ENCODE peak calls at places on chromosomes 11 and 22, in ten cellular contexts. One of them, this sample, is unnamed.

GRCh38 chr11:44627911-44628729 is 62.7 kb downstream of the CD82 start:
- DNase-seq in activated CD4-positive, alpha-beta T cell treated with anti-CD3 and anti-CD28 coated beads, Interleukin-2, amount 50 U/mL, for 1 hour: no peak
- DNase-seq in sigmoid colon: peak; percentile 95
- DNase-seq in cardiac fibroblast: peak; percentile 67
- DNase-seq in brain microvascular endothelial cell: no peak
- DNase-seq in left kidney: no peak
- DNase-seq in stimulated activated CD8-positive, alpha-beta memory T cell treated with anti-CD3 and anti-CD28 coated beads, Interleukin-12 subunit alpha, Interleukin-12 subunit beta, amount 100 ng/mL, for 1 hour: no peak
- DNase-seq in tibial artery: peak; percentile 75
- DNase-seq in NCI-H1417 treated with DMSO at 0.1 percent for 48 hours: no peak
- DNase-seq in adrenal gland: peak; percentile 96
- DNase-seq in this sample: no peak

GRCh38 chr11:614091-614582 is 1.6 kb downstream of the IRF7 start:
- DNase-seq in activated CD4-positive, alpha-beta T cell treated with anti-CD3 and anti-CD28 coated beads, Interleukin-2, amount 50 U/mL, for 1 hour: no peak
- DNase-seq in sigmoid colon: no peak
- DNase-seq in cardiac fibroblast: no peak
- DNase-seq in brain microvascular endothelial cell: no peak
- DNase-seq in left kidney: no peak
- DNase-seq in stimulated activated CD8-positive, alpha-beta memory T cell treated with anti-CD3 and anti-CD28 coated beads, Interleukin-12 subunit alpha, Interleukin-12 subunit beta, amount 100 ng/mL, for 1 hour: no peak
- DNase-seq in tibial artery: no peak
- DNase-seq in NCI-H1417 treated with DMSO at 0.1 percent for 48 hours: no peak
- DNase-seq in adrenal gland: peak; percentile 54
- DNase-seq in this sample: no peak

GRCh38 chr11:69240332-69241074 is 53.5 kb upstream of the MYEOV start:
- DNase-seq in activated CD4-positive, alpha-beta T cell treated with anti-CD3 and anti-CD28 coated beads, Interleukin-2, amount 50 U/mL, for 1 hour: no peak
- DNase-seq in sigmoid colon: no peak
- DNase-seq in cardiac fibroblast: peak; percentile 26
- DNase-seq in brain microvascular endothelial cell: no peak
- DNase-seq in left kidney: no peak
- DNase-seq in stimulated activated CD8-positive, alpha-beta memory T cell treated with anti-CD3 and anti-CD28 coated beads, Interleukin-12 subunit alpha, Interleukin-12 subunit beta, amount 100 ng/mL, for 1 hour: no peak
- DNase-seq in tibial artery: peak; percentile 15
- DNase-seq in NCI-H1417 treated with DMSO at 0.1 percent for 48 hours: no peak
- DNase-seq in adrenal gland: peak; percentile 50
- DNase-seq in this sample: no peak

GRCh38 chr11:103338621-103339484 is 229.6 kb downstream of the DYNC2H1 start:
- DNase-seq in activated CD4-positive, alpha-beta T cell treated with anti-CD3 and anti-CD28 coated beads, Interleukin-2, amount 50 U/mL, for 1 hour: no peak
- DNase-seq in sigmoid colon: no peak
- DNase-seq in cardiac fibroblast: peak; percentile 46
- DNase-seq in brain microvascular endothelial cell: peak; percentile 67
- DNase-seq in left kidney: peak; percentile 21
- DNase-seq in stimulated activated CD8-positive, alpha-beta memory T cell treated with anti-CD3 and anti-CD28 coated beads, Interleukin-12 subunit alpha, Interleukin-12 subunit beta, amount 100 ng/mL, for 1 hour: no peak
- DNase-seq in tibial artery: no peak
- DNase-seq in NCI-H1417 treated with DMSO at 0.1 percent for 48 hours: no peak
- DNase-seq in adrenal gland: no peak
- DNase-seq in this sample: peak; percentile 4

GRCh38 chr11:116194156-116194904 is 578.5 kb downstream of the BUD13 start:
- DNase-seq in activated CD4-positive, alpha-beta T cell treated with anti-CD3 and anti-CD28 coated beads, Interleukin-2, amount 50 U/mL, for 1 hour: no peak
- DNase-seq in sigmoid colon: no peak
- DNase-seq in cardiac fibroblast: no peak
- DNase-seq in brain microvascular endothelial cell: no peak
- DNase-seq in left kidney: peak; percentile 64
- DNase-seq in stimulated activated CD8-positive, alpha-beta memory T cell treated with anti-CD3 and anti-CD28 coated beads, Interleukin-12 subunit alpha, Interleukin-12 subunit beta, amount 100 ng/mL, for 1 hour: no peak
- DNase-seq in tibial artery: no peak
- DNase-seq in NCI-H1417 treated with DMSO at 0.1 percent for 48 hours: no peak
- DNase-seq in adrenal gland: no peak
- DNase-seq in this sample: no peak

GRCh38 chr11:44290206-44290605 is 19.7 kb downstream of the ALX4 start:
- DNase-seq in activated CD4-positive, alpha-beta T cell treated with anti-CD3 and anti-CD28 coated beads, Interleukin-2, amount 50 U/mL, for 1 hour: no peak
- DNase-seq in sigmoid colon: no peak
- DNase-seq in cardiac fibroblast: no peak
- DNase-seq in brain microvascular endothelial cell: no peak
- DNase-seq in left kidney: no peak
- DNase-seq in stimulated activated CD8-positive, alpha-beta memory T cell treated with anti-CD3 and anti-CD28 coated beads, Interleukin-12 subunit alpha, Interleukin-12 subunit beta, amount 100 ng/mL, for 1 hour: no peak
- DNase-seq in tibial artery: no peak
- DNase-seq in NCI-H1417 treated with DMSO at 0.1 percent for 48 hours: no peak
- DNase-seq in adrenal gland: no peak
- DNase-seq in this sample: no peak

GRCh38 chr11:65113361-65113756 is 1.7 kb downstream of the TM7SF2 start:
- DNase-seq in activated CD4-positive, alpha-beta T cell treated with anti-CD3 and anti-CD28 coated beads, Interleukin-2, amount 50 U/mL, for 1 hour: no peak
- DNase-seq in sigmoid colon: peak; percentile 66
- DNase-seq in cardiac fibroblast: no peak
- DNase-seq in brain microvascular endothelial cell: no peak
- DNase-seq in left kidney: peak; percentile 71
- DNase-seq in stimulated activated CD8-positive, alpha-beta memory T cell treated with anti-CD3 and anti-CD28 coated beads, Interleukin-12 subunit alpha, Interleukin-12 subunit beta, amount 100 ng/mL, for 1 hour: no peak
- DNase-seq in tibial artery: no peak
- DNase-seq in NCI-H1417 treated with DMSO at 0.1 percent for 48 hours: no peak
- DNase-seq in adrenal gland: peak; percentile 78
- DNase-seq in this sample: no peak

GRCh38 chr11:107689317-107690202 is 22.3 kb downstream of the SLN start:
- DNase-seq in activated CD4-positive, alpha-beta T cell treated with anti-CD3 and anti-CD28 coated beads, Interleukin-2, amount 50 U/mL, for 1 hour: peak; percentile 50
- DNase-seq in sigmoid colon: peak; percentile 80
- DNase-seq in cardiac fibroblast: peak; percentile 79
- DNase-seq in brain microvascular endothelial cell: peak; percentile 76
- DNase-seq in left kidney: peak; percentile 78
- DNase-seq in stimulated activated CD8-positive, alpha-beta memory T cell treated with anti-CD3 and anti-CD28 coated beads, Interleukin-12 subunit alpha, Interleukin-12 subunit beta, amount 100 ng/mL, for 1 hour: peak; percentile 25
- DNase-seq in tibial artery: peak; percentile 83
- DNase-seq in NCI-H1417 treated with DMSO at 0.1 percent for 48 hours: peak; percentile 36
- DNase-seq in adrenal gland: peak; percentile 89
- DNase-seq in this sample: no peak

GRCh38 chr22:19419464-19420178 is 11.9 kb downstream of the HIRA start:
- DNase-seq in activated CD4-positive, alpha-beta T cell treated with anti-CD3 and anti-CD28 coated beads, Interleukin-2, amount 50 U/mL, for 1 hour: peak; percentile 14
- DNase-seq in sigmoid colon: no peak
- DNase-seq in cardiac fibroblast: peak; percentile 13
- DNase-seq in brain microvascular endothelial cell: no peak
- DNase-seq in left kidney: no peak
- DNase-seq in stimulated activated CD8-positive, alpha-beta memory T cell treated with anti-CD3 and anti-CD28 coated beads, Interleukin-12 subunit alpha, Interleukin-12 subunit beta, amount 100 ng/mL, for 1 hour: peak; percentile 15
- DNase-seq in tibial artery: no peak
- DNase-seq in NCI-H1417 treated with DMSO at 0.1 percent for 48 hours: no peak
- DNase-seq in adrenal gland: peak; percentile 36
- DNase-seq in this sample: no peak

GRCh38 chr22:49925525-49926128 is 7.2 kb downstream of the CRELD2 start:
- DNase-seq in activated CD4-positive, alpha-beta T cell treated with anti-CD3 and anti-CD28 coated beads, Interleukin-2, amount 50 U/mL, for 1 hour: peak; percentile 68
- DNase-seq in sigmoid colon: no peak
- DNase-seq in cardiac fibroblast: no peak
- DNase-seq in brain microvascular endothelial cell: no peak
- DNase-seq in left kidney: no peak
- DNase-seq in stimulated activated CD8-positive, alpha-beta memory T cell treated with anti-CD3 and anti-CD28 coated beads, Interleukin-12 subunit alpha, Interleukin-12 subunit beta, amount 100 ng/mL, for 1 hour: peak; percentile 52
- DNase-seq in tibial artery: no peak
- DNase-seq in NCI-H1417 treated with DMSO at 0.1 percent for 48 hours: no peak
- DNase-seq in adrenal gland: no peak
- DNase-seq in this sample: no peak

GRCh38 chr11:76371170-76371569 is 9.8 kb downstream of the THAP12 start:
- DNase-seq in activated CD4-positive, alpha-beta T cell treated with anti-CD3 and anti-CD28 coated beads, Interleukin-2, amount 50 U/mL, for 1 hour: no peak
- DNase-seq in sigmoid colon: no peak
- DNase-seq in cardiac fibroblast: peak; percentile 71
- DNase-seq in brain microvascular endothelial cell: peak; percentile 64
- DNase-seq in left kidney: no peak
- DNase-seq in stimulated activated CD8-positive, alpha-beta memory T cell treated with anti-CD3 and anti-CD28 coated beads, Interleukin-12 subunit alpha, Interleukin-12 subunit beta, amount 100 ng/mL, for 1 hour: no peak
- DNase-seq in tibial artery: no peak
- DNase-seq in NCI-H1417 treated with DMSO at 0.1 percent for 48 hours: no peak
- DNase-seq in adrenal gland: no peak
- DNase-seq in this sample: peak; percentile 39

GRCh38 chr11:3709977-3710376 is 38.8 kb upstream of the CHRNA10 start:
- DNase-seq in activated CD4-positive, alpha-beta T cell treated with anti-CD3 and anti-CD28 coated beads, Interleukin-2, amount 50 U/mL, for 1 hour: no peak
- DNase-seq in sigmoid colon: no peak
- DNase-seq in cardiac fibroblast: peak; percentile 23
- DNase-seq in brain microvascular endothelial cell: no peak
- DNase-seq in left kidney: no peak
- DNase-seq in stimulated activated CD8-positive, alpha-beta memory T cell treated with anti-CD3 and anti-CD28 coated beads, Interleukin-12 subunit alpha, Interleukin-12 subunit beta, amount 100 ng/mL, for 1 hour: no peak
- DNase-seq in tibial artery: no peak
- DNase-seq in NCI-H1417 treated with DMSO at 0.1 percent for 48 hours: no peak
- DNase-seq in adrenal gland: no peak
- DNase-seq in this sample: no peak

GRCh38 chr22:36301851-36302250 is 48.9 kb downstream of the APOL1 start:
- DNase-seq in activated CD4-positive, alpha-beta T cell treated with anti-CD3 and anti-CD28 coated beads, Interleukin-2, amount 50 U/mL, for 1 hour: no peak
- DNase-seq in sigmoid colon: no peak
- DNase-seq in cardiac fibroblast: no peak
- DNase-seq in brain microvascular endothelial cell: no peak
- DNase-seq in left kidney: no peak
- DNase-seq in stimulated activated CD8-positive, alpha-beta memory T cell treated with anti-CD3 and anti-CD28 coated beads, Interleukin-12 subunit alpha, Interleukin-12 subunit beta, amount 100 ng/mL, for 1 hour: no peak
- DNase-seq in tibial artery: no peak
- DNase-seq in NCI-H1417 treated with DMSO at 0.1 percent for 48 hours: no peak
- DNase-seq in adrenal gland: no peak
- DNase-seq in this sample: no peak

GRCh38 chr11:236774-237767 is at the start of gene PSMD13:
- DNase-seq in activated CD4-positive, alpha-beta T cell treated with anti-CD3 and anti-CD28 coated beads, Interleukin-2, amount 50 U/mL, for 1 hour: peak; percentile 85
- DNase-seq in sigmoid colon: peak; percentile 90
- DNase-seq in cardiac fibroblast: peak; percentile 82
- DNase-seq in brain microvascular endothelial cell: peak; percentile 83
- DNase-seq in left kidney: peak; percentile 96
- DNase-seq in stimulated activated CD8-positive, alpha-beta memory T cell treated with anti-CD3 and anti-CD28 coated beads, Interleukin-12 subunit alpha, Interleukin-12 subunit beta, amount 100 ng/mL, for 1 hour: peak; percentile 81
- DNase-seq in tibial artery: peak; percentile 82
- DNase-seq in NCI-H1417 treated with DMSO at 0.1 percent for 48 hours: no peak
- DNase-seq in adrenal gland: peak; percentile 90
- DNase-seq in this sample: peak; percentile 49

GRCh38 chr22:40001800-40002577 is 7.2 kb downstream of the FAM83F start:
- DNase-seq in activated CD4-positive, alpha-beta T cell treated with anti-CD3 and anti-CD28 coated beads, Interleukin-2, amount 50 U/mL, for 1 hour: no peak
- DNase-seq in sigmoid colon: no peak
- DNase-seq in cardiac fibroblast: no peak
- DNase-seq in brain microvascular endothelial cell: no peak
- DNase-seq in left kidney: peak; percentile 62
- DNase-seq in stimulated activated CD8-positive, alpha-beta memory T cell treated with anti-CD3 and anti-CD28 coated beads, Interleukin-12 subunit alpha, Interleukin-12 subunit beta, amount 100 ng/mL, for 1 hour: no peak
- DNase-seq in tibial artery: no peak
- DNase-seq in NCI-H1417 treated with DMSO at 0.1 percent for 48 hours: no peak
- DNase-seq in adrenal gland: no peak
- DNase-seq in this sample: no peak

GRCh38 chr22:30753701-30754100 is 59.0 kb downstream of the OSBP2 start:
- DNase-seq in activated CD4-positive, alpha-beta T cell treated with anti-CD3 and anti-CD28 coated beads, Interleukin-2, amount 50 U/mL, for 1 hour: no peak
- DNase-seq in sigmoid colon: no peak
- DNase-seq in cardiac fibroblast: no peak
- DNase-seq in brain microvascular endothelial cell: no peak
- DNase-seq in left kidney: no peak
- DNase-seq in stimulated activated CD8-positive, alpha-beta memory T cell treated with anti-CD3 and anti-CD28 coated beads, Interleukin-12 subunit alpha, Interleukin-12 subunit beta, amount 100 ng/mL, for 1 hour: no peak
- DNase-seq in tibial artery: no peak
- DNase-seq in NCI-H1417 treated with DMSO at 0.1 percent for 48 hours: no peak
- DNase-seq in adrenal gland: no peak
- DNase-seq in this sample: no peak

GRCh38 chr11:72024073-72024749 is 25.5 kb downstream of the IL18BP start:
- DNase-seq in activated CD4-positive, alpha-beta T cell treated with anti-CD3 and anti-CD28 coated beads, Interleukin-2, amount 50 U/mL, for 1 hour: no peak
- DNase-seq in sigmoid colon: peak; percentile 54
- DNase-seq in cardiac fibroblast: no peak
- DNase-seq in brain microvascular endothelial cell: no peak
- DNase-seq in left kidney: no peak
- DNase-seq in stimulated activated CD8-positive, alpha-beta memory T cell treated with anti-CD3 and anti-CD28 coated beads, Interleukin-12 subunit alpha, Interleukin-12 subunit beta, amount 100 ng/mL, for 1 hour: no peak
- DNase-seq in tibial artery: no peak
- DNase-seq in NCI-H1417 treated with DMSO at 0.1 percent for 48 hours: no peak
- DNase-seq in adrenal gland: no peak
- DNase-seq in this sample: no peak

GRCh38 chr11:64834723-64835615 is 9.5 kb downstream of the CDC42BPG start:
- DNase-seq in activated CD4-positive, alpha-beta T cell treated with anti-CD3 and anti-CD28 coated beads, Interleukin-2, amount 50 U/mL, for 1 hour: no peak
- DNase-seq in sigmoid colon: no peak
- DNase-seq in cardiac fibroblast: peak; percentile 51
- DNase-seq in brain microvascular endothelial cell: no peak
- DNase-seq in left kidney: no peak
- DNase-seq in stimulated activated CD8-positive, alpha-beta memory T cell treated with anti-CD3 and anti-CD28 coated beads, Interleukin-12 subunit alpha, Interleukin-12 subunit beta, amount 100 ng/mL, for 1 hour: no peak
- DNase-seq in tibial artery: no peak
- DNase-seq in NCI-H1417 treated with DMSO at 0.1 percent for 48 hours: no peak
- DNase-seq in adrenal gland: peak; percentile 86
- DNase-seq in this sample: no peak

GRCh38 chr11:73818838-73819237 is 31.2 kb downstream of the MRPL48 start:
- DNase-seq in activated CD4-positive, alpha-beta T cell treated with anti-CD3 and anti-CD28 coated beads, Interleukin-2, amount 50 U/mL, for 1 hour: no peak
- DNase-seq in sigmoid colon: no peak
- DNase-seq in cardiac fibroblast: peak; percentile 26
- DNase-seq in brain microvascular endothelial cell: no peak
- DNase-seq in left kidney: no peak
- DNase-seq in stimulated activated CD8-positive, alpha-beta memory T cell treated with anti-CD3 and anti-CD28 coated beads, Interleukin-12 subunit alpha, Interleukin-12 subunit beta, amount 100 ng/mL, for 1 hour: no peak
- DNase-seq in tibial artery: no peak
- DNase-seq in NCI-H1417 treated with DMSO at 0.1 percent for 48 hours: no peak
- DNase-seq in adrenal gland: no peak
- DNase-seq in this sample: no peak

GRCh38 chr11:12694182-12694531 is 19.9 kb downstream of the TEAD1 start:
- DNase-seq in activated CD4-positive, alpha-beta T cell treated with anti-CD3 and anti-CD28 coated beads, Interleukin-2, amount 50 U/mL, for 1 hour: no peak
- DNase-seq in sigmoid colon: no peak
- DNase-seq in cardiac fibroblast: peak; percentile 61
- DNase-seq in brain microvascular endothelial cell: no peak
- DNase-seq in left kidney: no peak
- DNase-seq in stimulated activated CD8-positive, alpha-beta memory T cell treated with anti-CD3 and anti-CD28 coated beads, Interleukin-12 subunit alpha, Interleukin-12 subunit beta, amount 100 ng/mL, for 1 hour: no peak
- DNase-seq in tibial artery: peak; percentile 33
- DNase-seq in NCI-H1417 treated with DMSO at 0.1 percent for 48 hours: no peak
- DNase-seq in adrenal gland: no peak
- DNase-seq in this sample: no peak

GRCh38 chr22:46122511-46122971 is 27.8 kb upstream of the PPARA start:
- DNase-seq in activated CD4-positive, alpha-beta T cell treated with anti-CD3 and anti-CD28 coated beads, Interleukin-2, amount 50 U/mL, for 1 hour: peak; percentile 68
- DNase-seq in sigmoid colon: peak; percentile 88
- DNase-seq in cardiac fibroblast: peak; percentile 73
- DNase-seq in brain microvascular endothelial cell: peak; percentile 33
- DNase-seq in left kidney: peak; percentile 84
- DNase-seq in stimulated activated CD8-positive, alpha-beta memory T cell treated with anti-CD3 and anti-CD28 coated beads, Interleukin-12 subunit alpha, Interleukin-12 subunit beta, amount 100 ng/mL, for 1 hour: peak; percentile 55
- DNase-seq in tibial artery: peak; percentile 69
- DNase-seq in NCI-H1417 treated with DMSO at 0.1 percent for 48 hours: no peak
- DNase-seq in adrenal gland: peak; percentile 89
- DNase-seq in this sample: no peak

GRCh38 chr11:1573847-1574255 is 1.8 kb upstream of the DUSP8 start:
- DNase-seq in activated CD4-positive, alpha-beta T cell treated with anti-CD3 and anti-CD28 coated beads, Interleukin-2, amount 50 U/mL, for 1 hour: no peak
- DNase-seq in sigmoid colon: peak; percentile 71
- DNase-seq in cardiac fibroblast: no peak
- DNase-seq in brain microvascular endothelial cell: no peak
- DNase-seq in left kidney: peak; percentile 45
- DNase-seq in stimulated activated CD8-positive, alpha-beta memory T cell treated with anti-CD3 and anti-CD28 coated beads, Interleukin-12 subunit alpha, Interleukin-12 subunit beta, amount 100 ng/mL, for 1 hour: no peak
- DNase-seq in tibial artery: peak; percentile 22
- DNase-seq in NCI-H1417 treated with DMSO at 0.1 percent for 48 hours: no peak
- DNase-seq in adrenal gland: peak; percentile 76
- DNase-seq in this sample: no peak

GRCh38 chr11:34516247-34517040 is 2.9 kb upstream of the ELF5 start:
- DNase-seq in activated CD4-positive, alpha-beta T cell treated with anti-CD3 and anti-CD28 coated beads, Interleukin-2, amount 50 U/mL, for 1 hour: no peak
- DNase-seq in sigmoid colon: no peak
- DNase-seq in cardiac fibroblast: no peak
- DNase-seq in brain microvascular endothelial cell: no peak
- DNase-seq in left kidney: no peak
- DNase-seq in stimulated activated CD8-positive, alpha-beta memory T cell treated with anti-CD3 and anti-CD28 coated beads, Interleukin-12 subunit alpha, Interleukin-12 subunit beta, amount 100 ng/mL, for 1 hour: no peak
- DNase-seq in tibial artery: no peak
- DNase-seq in NCI-H1417 treated with DMSO at 0.1 percent for 48 hours: no peak
- DNase-seq in adrenal gland: no peak
- DNase-seq in this sample: no peak

GRCh38 chr22:37609240-37610152 is 862 bp downstream of the GGA1 start:
- DNase-seq in activated CD4-positive, alpha-beta T cell treated with anti-CD3 and anti-CD28 coated beads, Interleukin-2, amount 50 U/mL, for 1 hour: no peak
- DNase-seq in sigmoid colon: no peak
- DNase-seq in cardiac fibroblast: no peak
- DNase-seq in brain microvascular endothelial cell: peak; percentile 11
- DNase-seq in left kidney: peak; percentile 74
- DNase-seq in stimulated activated CD8-positive, alpha-beta memory T cell treated with anti-CD3 and anti-CD28 coated beads, Interleukin-12 subunit alpha, Interleukin-12 subunit beta, amount 100 ng/mL, for 1 hour: no peak
- DNase-seq in tibial artery: no peak
- DNase-seq in NCI-H1417 treated with DMSO at 0.1 percent for 48 hours: no peak
- DNase-seq in adrenal gland: no peak
- DNase-seq in this sample: no peak

GRCh38 chr11:84923489-84923888 is 703.7 kb downstream of the DLG2 start:
- DNase-seq in activated CD4-positive, alpha-beta T cell treated with anti-CD3 and anti-CD28 coated beads, Interleukin-2, amount 50 U/mL, for 1 hour: no peak
- DNase-seq in sigmoid colon: no peak
- DNase-seq in cardiac fibroblast: no peak
- DNase-seq in brain microvascular endothelial cell: no peak
- DNase-seq in left kidney: no peak
- DNase-seq in stimulated activated CD8-positive, alpha-beta memory T cell treated with anti-CD3 and anti-CD28 coated beads, Interleukin-12 subunit alpha, Interleukin-12 subunit beta, amount 100 ng/mL, for 1 hour: no peak
- DNase-seq in tibial artery: no peak
- DNase-seq in NCI-H1417 treated with DMSO at 0.1 percent for 48 hours: no peak
- DNase-seq in adrenal gland: no peak
- DNase-seq in this sample: no peak

GRCh38 chr11:119223856-119224255 is 17.7 kb downstream of the CBL start:
- DNase-seq in activated CD4-positive, alpha-beta T cell treated with anti-CD3 and anti-CD28 coated beads, Interleukin-2, amount 50 U/mL, for 1 hour: no peak
- DNase-seq in sigmoid colon: no peak
- DNase-seq in cardiac fibroblast: no peak
- DNase-seq in brain microvascular endothelial cell: no peak
- DNase-seq in left kidney: no peak
- DNase-seq in stimulated activated CD8-positive, alpha-beta memory T cell treated with anti-CD3 and anti-CD28 coated beads, Interleukin-12 subunit alpha, Interleukin-12 subunit beta, amount 100 ng/mL, for 1 hour: no peak
- DNase-seq in tibial artery: no peak
- DNase-seq in NCI-H1417 treated with DMSO at 0.1 percent for 48 hours: no peak
- DNase-seq in adrenal gland: no peak
- DNase-seq in this sample: no peak

GRCh38 chr11:62961017-62961416 is 23.8 kb downstream of the SLC22A6 start:
- DNase-seq in activated CD4-positive, alpha-beta T cell treated with anti-CD3 and anti-CD28 coated beads, Interleukin-2, amount 50 U/mL, for 1 hour: no peak
- DNase-seq in sigmoid colon: no peak
- DNase-seq in cardiac fibroblast: no peak
- DNase-seq in brain microvascular endothelial cell: no peak
- DNase-seq in left kidney: no peak
- DNase-seq in stimulated activated CD8-positive, alpha-beta memory T cell treated with anti-CD3 and anti-CD28 coated beads, Interleukin-12 subunit alpha, Interleukin-12 subunit beta, amount 100 ng/mL, for 1 hour: no peak
- DNase-seq in tibial artery: no peak
- DNase-seq in NCI-H1417 treated with DMSO at 0.1 percent for 48 hours: no peak
- DNase-seq in adrenal gland: no peak
- DNase-seq in this sample: no peak

GRCh38 chr22:47207846-47208554 is 445.6 kb downstream of the TBC1D22A start:
- DNase-seq in activated CD4-positive, alpha-beta T cell treated with anti-CD3 and anti-CD28 coated beads, Interleukin-2, amount 50 U/mL, for 1 hour: no peak
- DNase-seq in sigmoid colon: peak; percentile 17
- DNase-seq in cardiac fibroblast: no peak
- DNase-seq in brain microvascular endothelial cell: no peak
- DNase-seq in left kidney: no peak
- DNase-seq in stimulated activated CD8-positive, alpha-beta memory T cell treated with anti-CD3 and anti-CD28 coated beads, Interleukin-12 subunit alpha, Interleukin-12 subunit beta, amount 100 ng/mL, for 1 hour: no peak
- DNase-seq in tibial artery: no peak
- DNase-seq in NCI-H1417 treated with DMSO at 0.1 percent for 48 hours: no peak
- DNase-seq in adrenal gland: no peak
- DNase-seq in this sample: no peak

This sample was measured in skeletal muscle cell.